ENCODE peak calls at places on chromosomes 3 and 15, in five cellular contexts. O is AG04450, W is tibial nerve, I is NT2/D1, D is RWPE1. H is an unnamed sample.

GRCh38 chr3:8282541-8283165 is 219.0 kb upstream of the LMCD1 start:
- DNase-seq in O (no peak), W (no peak), I (no peak), D (no peak), H (no peak)

GRCh38 chr3:157405457-157405856 is 31.2 kb upstream of the PTX3 start:
- DNase-seq in O (peak; percentile 24), W (no peak), I (no peak), D (no peak), H (no peak)

GRCh38 chr15:95446854-95447253 is 883.6 kb upstream of the NR2F2 start:
- DNase-seq in O (no peak), W (no peak), I (no peak), D (no peak), H (no peak)

GRCh38 chr15:41061667-41062066 is 54.4 kb downstream of the INO80 start:
- DNase-seq in O (no peak), W (no peak), I (no peak), D (no peak), H (no peak)

GRCh38 chr3:160395297-160395696 is 3.7 kb downstream of the IFT80 start:
- DNase-seq in O (no peak), W (no peak), I (no peak), D (no peak), H (no peak)

GRCh38 chr3:8931342-8931741 is 31.9 kb downstream of the RAD18 start:
- DNase-seq in O (no peak), W (no peak), I (no peak), D (no peak), H (no peak)

GRCh38 chr3:56844536-56844935 is 42.8 kb upstream of the ARHGEF3 start:
- DNase-seq in O (no peak), W (no peak), I (no peak), D (no peak), H (no peak)

GRCh38 chr3:31509147-31509728 is 23.5 kb upstream of the STT3B start:
- DNase-seq in O (no peak), W (no peak), I (no peak), D (no peak), H (no peak)

GRCh38 chr3:188294823-188295487 is 141.0 kb downstream of the LPP start:
- DNase-seq in O (peak; percentile 79), W (no peak), I (no peak), D (peak; percentile 81), H (no peak)

GRCh38 chr15:77415450-77416448 is 4.2 kb downstream of the PEAK1 start:
- DNase-seq in O (no peak), W (peak; percentile 76), I (no peak), D (no peak), H (no peak)

GRCh38 chr15:69703495-69704187 is 251.0 kb downstream of the RPLP1 start:
- DNase-seq in O (no peak), W (no peak), I (no peak), D (no peak), H (no peak)

H was measured in transverse colon.